ENCODE peak calls at places on chromosomes 7 and 10, in ten cellular contexts. One of them, this sample, is unnamed.

GRCh38 chr10:70664702-70665195 is 7.6 kb upstream of the ADAMTS14 start:
- DNase-seq in stimulated activated naive B cell treated with anti-CD40 and anti-IgM and Interleukin-4, amounts not matched to agents 10 μg/mL and 1 μg/mL and 100 μg/mL, for 72 hours: no peak
- DNase-seq in EH: peak
- DNase-seq in GM12891: no peak
- DNase-seq in NAMALWA: no peak
- DNase-seq in T-helper 1 cell: no peak
- DNase-seq in Right ventricle myocardium inferior: no peak
- DNase-seq in dorsolateral prefrontal cortex: peak
- DNase-seq in NCI-H146: peak
- DNase-seq in NCI-H1436: no peak
- DNase-seq in this sample: no peak

GRCh38 chr7:129376778-129377700 is 57.2 kb upstream of the STRIP2 start:
- DNase-seq in stimulated activated naive B cell treated with anti-CD40 and anti-IgM and Interleukin-4, amounts not matched to agents 10 μg/mL and 1 μg/mL and 100 μg/mL, for 72 hours: no peak
- DNase-seq in EH: peak
- DNase-seq in GM12891: no peak
- DNase-seq in NAMALWA: no peak
- DNase-seq in T-helper 1 cell: no peak
- DNase-seq in Right ventricle myocardium inferior: no peak
- DNase-seq in dorsolateral prefrontal cortex: no peak
- DNase-seq in NCI-H146: no peak
- DNase-seq in NCI-H1436: no peak
- DNase-seq in this sample: no peak

GRCh38 chr7:90768301-90768700 is 172.2 kb downstream of the CDK14 start:
- DNase-seq in stimulated activated naive B cell treated with anti-CD40 and anti-IgM and Interleukin-4, amounts not matched to agents 10 μg/mL and 1 μg/mL and 100 μg/mL, for 72 hours: no peak
- DNase-seq in EH: no peak
- DNase-seq in GM12891: no peak
- DNase-seq in NAMALWA: no peak
- DNase-seq in T-helper 1 cell: no peak
- DNase-seq in Right ventricle myocardium inferior: no peak
- DNase-seq in dorsolateral prefrontal cortex: no peak
- DNase-seq in NCI-H146: no peak
- DNase-seq in NCI-H1436: no peak
- DNase-seq in this sample: no peak

GRCh38 chr10:96325719-96326373 is 21.6 kb downstream of the DNTT start:
- DNase-seq in stimulated activated naive B cell treated with anti-CD40 and anti-IgM and Interleukin-4, amounts not matched to agents 10 μg/mL and 1 μg/mL and 100 μg/mL, for 72 hours: no peak
- DNase-seq in EH: no peak
- DNase-seq in GM12891: peak
- DNase-seq in NAMALWA: no peak
- DNase-seq in T-helper 1 cell: no peak
- DNase-seq in Right ventricle myocardium inferior: no peak
- DNase-seq in dorsolateral prefrontal cortex: no peak
- DNase-seq in NCI-H146: no peak
- DNase-seq in NCI-H1436: no peak
- DNase-seq in this sample: peak

GRCh38 chr7:128876978-128877755 is 14.5 kb downstream of the ATP6V1F start:
- DNase-seq in stimulated activated naive B cell treated with anti-CD40 and anti-IgM and Interleukin-4, amounts not matched to agents 10 μg/mL and 1 μg/mL and 100 μg/mL, for 72 hours: no peak
- DNase-seq in EH: no peak
- DNase-seq in GM12891: no peak
- DNase-seq in NAMALWA: no peak
- DNase-seq in T-helper 1 cell: no peak
- DNase-seq in Right ventricle myocardium inferior: peak
- DNase-seq in dorsolateral prefrontal cortex: no peak
- DNase-seq in NCI-H146: no peak
- DNase-seq in NCI-H1436: no peak
- DNase-seq in this sample: no peak

GRCh38 chr7:36962367-36962766 is 238.1 kb upstream of the AOAH start:
- DNase-seq in stimulated activated naive B cell treated with anti-CD40 and anti-IgM and Interleukin-4, amounts not matched to agents 10 μg/mL and 1 μg/mL and 100 μg/mL, for 72 hours: no peak
- DNase-seq in EH: no peak
- DNase-seq in GM12891: no peak
- DNase-seq in NAMALWA: no peak
- DNase-seq in T-helper 1 cell: no peak
- DNase-seq in Right ventricle myocardium inferior: no peak
- DNase-seq in dorsolateral prefrontal cortex: no peak
- DNase-seq in NCI-H146: no peak
- DNase-seq in NCI-H1436: no peak
- DNase-seq in this sample: no peak

GRCh38 chr10:88092975-88093374 is 229.6 kb downstream of the PTEN start:
- DNase-seq in stimulated activated naive B cell treated with anti-CD40 and anti-IgM and Interleukin-4, amounts not matched to agents 10 μg/mL and 1 μg/mL and 100 μg/mL, for 72 hours: no peak
- DNase-seq in EH: no peak
- DNase-seq in GM12891: no peak
- DNase-seq in NAMALWA: no peak
- DNase-seq in T-helper 1 cell: no peak
- DNase-seq in Right ventricle myocardium inferior: no peak
- DNase-seq in dorsolateral prefrontal cortex: no peak
- DNase-seq in NCI-H146: peak
- DNase-seq in NCI-H1436: no peak
- DNase-seq in this sample: no peak

GRCh38 chr7:158476303-158476932 is 111.2 kb downstream of the PTPRN2 start:
- DNase-seq in stimulated activated naive B cell treated with anti-CD40 and anti-IgM and Interleukin-4, amounts not matched to agents 10 μg/mL and 1 μg/mL and 100 μg/mL, for 72 hours: no peak
- DNase-seq in EH: no peak
- DNase-seq in GM12891: no peak
- DNase-seq in NAMALWA: no peak
- DNase-seq in T-helper 1 cell: no peak
- DNase-seq in Right ventricle myocardium inferior: no peak
- DNase-seq in dorsolateral prefrontal cortex: peak
- DNase-seq in NCI-H146: no peak
- DNase-seq in NCI-H1436: no peak
- DNase-seq in this sample: no peak

GRCh38 chr10:17835688-17836087 is 26.5 kb downstream of the MRC1 start:
- DNase-seq in stimulated activated naive B cell treated with anti-CD40 and anti-IgM and Interleukin-4, amounts not matched to agents 10 μg/mL and 1 μg/mL and 100 μg/mL, for 72 hours: no peak
- DNase-seq in EH: peak
- DNase-seq in GM12891: no peak
- DNase-seq in NAMALWA: no peak
- DNase-seq in T-helper 1 cell: no peak
- DNase-seq in Right ventricle myocardium inferior: no peak
- DNase-seq in dorsolateral prefrontal cortex: no peak
- DNase-seq in NCI-H146: no peak
- DNase-seq in NCI-H1436: no peak
- DNase-seq in this sample: no peak

GRCh38 chr7:55307123-55307916 is 57.8 kb upstream of the LANCL2 start:
- DNase-seq in stimulated activated naive B cell treated with anti-CD40 and anti-IgM and Interleukin-4, amounts not matched to agents 10 μg/mL and 1 μg/mL and 100 μg/mL, for 72 hours: no peak
- DNase-seq in EH: peak
- DNase-seq in GM12891: no peak
- DNase-seq in NAMALWA: no peak
- DNase-seq in T-helper 1 cell: no peak
- DNase-seq in Right ventricle myocardium inferior: no peak
- DNase-seq in dorsolateral prefrontal cortex: no peak
- DNase-seq in NCI-H146: no peak
- DNase-seq in NCI-H1436: no peak
- DNase-seq in this sample: no peak

GRCh38 chr10:105761861-105762260 is 1120.8 kb downstream of the SORCS3 start:
- DNase-seq in stimulated activated naive B cell treated with anti-CD40 and anti-IgM and Interleukin-4, amounts not matched to agents 10 μg/mL and 1 μg/mL and 100 μg/mL, for 72 hours: no peak
- DNase-seq in EH: no peak
- DNase-seq in GM12891: no peak
- DNase-seq in NAMALWA: no peak
- DNase-seq in T-helper 1 cell: no peak
- DNase-seq in Right ventricle myocardium inferior: no peak
- DNase-seq in dorsolateral prefrontal cortex: no peak
- DNase-seq in NCI-H146: no peak
- DNase-seq in NCI-H1436: no peak
- DNase-seq in this sample: no peak

GRCh38 chr7:5773661-5774086 is 7.8 kb downstream of the RNF216 start:
- DNase-seq in stimulated activated naive B cell treated with anti-CD40 and anti-IgM and Interleukin-4, amounts not matched to agents 10 μg/mL and 1 μg/mL and 100 μg/mL, for 72 hours: peak
- DNase-seq in EH: peak
- DNase-seq in GM12891: no peak
- DNase-seq in NAMALWA: no peak
- DNase-seq in T-helper 1 cell: no peak
- DNase-seq in Right ventricle myocardium inferior: no peak
- DNase-seq in dorsolateral prefrontal cortex: no peak
- DNase-seq in NCI-H146: no peak
- DNase-seq in NCI-H1436: no peak
- DNase-seq in this sample: no peak

GRCh38 chr10:16986406-16987128 is 143.0 kb downstream of the CUBN start:
- DNase-seq in stimulated activated naive B cell treated with anti-CD40 and anti-IgM and Interleukin-4, amounts not matched to agents 10 μg/mL and 1 μg/mL and 100 μg/mL, for 72 hours: no peak
- DNase-seq in EH: peak
- DNase-seq in GM12891: no peak
- DNase-seq in NAMALWA: no peak
- DNase-seq in T-helper 1 cell: no peak
- DNase-seq in Right ventricle myocardium inferior: no peak
- DNase-seq in dorsolateral prefrontal cortex: no peak
- DNase-seq in NCI-H146: no peak
- DNase-seq in NCI-H1436: no peak
- DNase-seq in this sample: no peak

This sample was measured in GM12878.